ENCODE peak calls at places on chromosomes 4 and X, in seven cellular contexts. U is CD8-positive, alpha-beta memory T cell; L is heart left ventricle; T is NCI-H2081; D is RWPE1; R is GM10248; Q is activated T-helper 2 cell treated with anti-CD3 and anti-CD28 coated beads, Interferon-gamma antibody, Interleukin-2, Interleukin-4, amounts not matched to agents 10 μg/mL and 5 μg/mL and 100 μg/mL, durations not matched to agents 14 hours and 24 hours and 36 hours. W is an unnamed sample.

GRCh38 chr4:3511187-3511586 is 21.0 kb downstream of the LRPAP1 start:
- DNase-seq in R (no peak), D (no peak), Q (no peak), L (no peak), T (no peak), U (no peak), W (no peak)

GRCh38 chr4:116122131-116122530 is 963.2 kb downstream of the TRAM1L1 start:
- DNase-seq in R (no peak), U (no peak), D (peak; percentile 44), L (no peak), T (no peak), Q (no peak), W (no peak)

GRCh38 chr4:127000090-127000489 is 632.7 kb upstream of the INTU start:
- DNase-seq in U (no peak), L (no peak), Q (no peak), T (no peak), R (no peak), D (no peak), W (no peak)

GRCh38 chrX:110734894-110735541 is 60.6 kb downstream of the CHRDL1 start:
- DNase-seq in D (peak; percentile 27), R (no peak), U (no peak), Q (no peak), T (no peak), L (no peak), W (no peak)

GRCh38 chr4:56741595-56741994 is 60.5 kb upstream of the HOPX start:
- DNase-seq in Q (no peak), U (no peak), D (no peak), R (no peak), T (no peak), L (no peak), W (no peak)

GRCh38 chrX:38664285-38664684 is 102.9 kb downstream of the TSPAN7 start:
- DNase-seq in T (peak; percentile 42), R (no peak), D (peak; percentile 13), U (no peak), Q (no peak), L (no peak), W (no peak)

GRCh38 chr4:124737619-124738018 is 25.1 kb upstream of the ANKRD50 start:
- DNase-seq in Q (no peak), R (no peak), U (no peak), L (no peak), T (no peak), D (no peak), W (no peak)

GRCh38 chr4:87911252-87911774 is 64.2 kb upstream of the SPP1 start:
- DNase-seq in U (no peak), T (no peak), Q (no peak), R (no peak), L (no peak), D (no peak), W (no peak)

W was measured in H1.